ENCODE peak calls at places on chromosomes 16 and 17, in ten cellular contexts. One of them, this sample, is unnamed.
A peak's percentile ranks its signal among the peaks of the same experiment; 100 is the strongest.

GRCh38 chr16:1749152-1750117 is 21.9 kb downstream of the NME3 start:
- DNase-seq in esophagus squamous epithelium: no peak
- DNase-seq in testis: no peak
- DNase-seq in neural progenitor cell: no peak
- DNase-seq in H9: no peak
- DNase-seq in lower leg skin: no peak
- DNase-seq in lung: no peak
- DNase-seq in epithelial cell of proximal tubule: no peak
- DNase-seq in IMR-90: peak; percentile 25
- DNase-seq in CD4-positive, alpha-beta T cell: no peak
- DNase-seq in this sample: no peak

GRCh38 chr17:58691701-58692238 is at the start of gene TEX14:
- DNase-seq in testis: peak; percentile 72
- DNase-seq in epithelial cell of proximal tubule: no peak
- DNase-seq in IMR-90: no peak
- DNase-seq in neural progenitor cell: no peak
- DNase-seq in CD4-positive, alpha-beta T cell: no peak
- DNase-seq in lower leg skin: no peak
- DNase-seq in lung: no peak
- DNase-seq in esophagus squamous epithelium: no peak
- DNase-seq in H9: peak; percentile 34
- DNase-seq in this sample: no peak

GRCh38 chr16:17222756-17223411 is 247.9 kb downstream of the XYLT1 start:
- DNase-seq in esophagus squamous epithelium: no peak
- DNase-seq in lower leg skin: no peak
- DNase-seq in lung: no peak
- DNase-seq in H9: no peak
- DNase-seq in epithelial cell of proximal tubule: no peak
- DNase-seq in IMR-90: no peak
- DNase-seq in neural progenitor cell: no peak
- DNase-seq in CD4-positive, alpha-beta T cell: no peak
- DNase-seq in testis: peak; percentile 17
- DNase-seq in this sample: no peak

GRCh38 chr16:15777533-15778203 is 79.2 kb downstream of the MYH11 start:
- DNase-seq in IMR-90: peak; percentile 61
- DNase-seq in epithelial cell of proximal tubule: no peak
- DNase-seq in CD4-positive, alpha-beta T cell: no peak
- DNase-seq in neural progenitor cell: peak; percentile 75
- DNase-seq in lung: no peak
- DNase-seq in testis: peak; percentile 58
- DNase-seq in H9: peak; percentile 73
- DNase-seq in esophagus squamous epithelium: no peak
- DNase-seq in lower leg skin: no peak
- DNase-seq in this sample: peak; percentile 47

GRCh38 chr16:73304008-73304814 is 256.3 kb upstream of the ZFHX3 start:
- DNase-seq in neural progenitor cell: no peak
- DNase-seq in H9: no peak
- DNase-seq in IMR-90: no peak
- DNase-seq in testis: no peak
- DNase-seq in epithelial cell of proximal tubule: no peak
- DNase-seq in CD4-positive, alpha-beta T cell: no peak
- DNase-seq in lung: no peak
- DNase-seq in esophagus squamous epithelium: no peak
- DNase-seq in lower leg skin: peak; percentile 37
- DNase-seq in this sample: no peak

GRCh38 chr16:47182318-47182717 is 38.6 kb upstream of the NETO2 start:
- DNase-seq in IMR-90: no peak
- DNase-seq in CD4-positive, alpha-beta T cell: no peak
- DNase-seq in testis: no peak
- DNase-seq in H9: no peak
- DNase-seq in lung: no peak
- DNase-seq in lower leg skin: no peak
- DNase-seq in esophagus squamous epithelium: no peak
- DNase-seq in epithelial cell of proximal tubule: no peak
- DNase-seq in neural progenitor cell: no peak
- DNase-seq in this sample: no peak

GRCh38 chr16:89545831-89546574 is 14.5 kb upstream of the RPL13 start:
- DNase-seq in CD4-positive, alpha-beta T cell: no peak
- DNase-seq in neural progenitor cell: no peak
- DNase-seq in lower leg skin: no peak
- DNase-seq in H9: no peak
- DNase-seq in lung: peak; percentile 76
- DNase-seq in testis: no peak
- DNase-seq in esophagus squamous epithelium: no peak
- DNase-seq in epithelial cell of proximal tubule: no peak
- DNase-seq in IMR-90: no peak
- DNase-seq in this sample: no peak

GRCh38 chr17:40019140-40019991 is 4.1 kb downstream of the CSF3 start:
- DNase-seq in epithelial cell of proximal tubule: no peak
- DNase-seq in H9: no peak
- DNase-seq in esophagus squamous epithelium: no peak
- DNase-seq in CD4-positive, alpha-beta T cell: no peak
- DNase-seq in lung: no peak
- DNase-seq in IMR-90: peak; percentile 86
- DNase-seq in testis: peak; percentile 40
- DNase-seq in neural progenitor cell: no peak
- DNase-seq in lower leg skin: no peak
- DNase-seq in this sample: no peak

GRCh38 chr17:58381124-58381838 is 29.3 kb upstream of the SUPT4H1 start:
- DNase-seq in testis: no peak
- DNase-seq in esophagus squamous epithelium: no peak
- DNase-seq in epithelial cell of proximal tubule: no peak
- DNase-seq in lower leg skin: no peak
- DNase-seq in IMR-90: no peak
- DNase-seq in H9: no peak
- DNase-seq in neural progenitor cell: no peak
- DNase-seq in lung: no peak
- DNase-seq in CD4-positive, alpha-beta T cell: no peak
- DNase-seq in this sample: no peak

GRCh38 chr17:82018152-82019041 is 4.3 kb downstream of the CENPX start:
- DNase-seq in H9: no peak
- DNase-seq in epithelial cell of proximal tubule: no peak
- DNase-seq in lung: no peak
- DNase-seq in testis: no peak
- DNase-seq in esophagus squamous epithelium: no peak
- DNase-seq in lower leg skin: no peak
- DNase-seq in IMR-90: no peak
- DNase-seq in CD4-positive, alpha-beta T cell: no peak
- DNase-seq in neural progenitor cell: no peak
- DNase-seq in this sample: no peak

GRCh38 chr16:61148930-61149329 is 887.3 kb downstream of the CDH8 start:
- DNase-seq in esophagus squamous epithelium: no peak
- DNase-seq in IMR-90: no peak
- DNase-seq in neural progenitor cell: no peak
- DNase-seq in lung: no peak
- DNase-seq in CD4-positive, alpha-beta T cell: no peak
- DNase-seq in epithelial cell of proximal tubule: no peak
- DNase-seq in lower leg skin: no peak
- DNase-seq in testis: no peak
- DNase-seq in H9: no peak
- DNase-seq in this sample: no peak

GRCh38 chr16:19432429-19432828 is 14.7 kb downstream of the TMC5 start:
- DNase-seq in neural progenitor cell: no peak
- DNase-seq in esophagus squamous epithelium: no peak
- DNase-seq in CD4-positive, alpha-beta T cell: no peak
- DNase-seq in IMR-90: no peak
- DNase-seq in lower leg skin: no peak
- DNase-seq in epithelial cell of proximal tubule: peak; percentile 7
- DNase-seq in H9: no peak
- DNase-seq in testis: no peak
- DNase-seq in lung: peak; percentile 35
- DNase-seq in this sample: peak; percentile 3

GRCh38 chr16:29876578-29877249 is 13.7 kb upstream of the CDIPT start:
- DNase-seq in IMR-90: no peak
- DNase-seq in lung: no peak
- DNase-seq in epithelial cell of proximal tubule: no peak
- DNase-seq in testis: no peak
- DNase-seq in H9: no peak
- DNase-seq in CD4-positive, alpha-beta T cell: peak; percentile 12
- DNase-seq in lower leg skin: no peak
- DNase-seq in esophagus squamous epithelium: no peak
- DNase-seq in neural progenitor cell: peak; percentile 56
- DNase-seq in this sample: no peak

GRCh38 chr16:11253009-11253994 is 2.7 kb downstream of the SOCS1 start:
- DNase-seq in lung: no peak
- DNase-seq in neural progenitor cell: no peak
- DNase-seq in esophagus squamous epithelium: no peak
- DNase-seq in H9: no peak
- DNase-seq in IMR-90: peak; percentile 84
- DNase-seq in lower leg skin: no peak
- DNase-seq in testis: no peak
- DNase-seq in CD4-positive, alpha-beta T cell: no peak
- DNase-seq in epithelial cell of proximal tubule: no peak
- DNase-seq in this sample: no peak

GRCh38 chr16:72963921-72964320 is 84.0 kb downstream of the ZFHX3 start:
- DNase-seq in neural progenitor cell: peak; percentile 46
- DNase-seq in esophagus squamous epithelium: no peak
- DNase-seq in lung: no peak
- DNase-seq in CD4-positive, alpha-beta T cell: no peak
- DNase-seq in epithelial cell of proximal tubule: no peak
- DNase-seq in lower leg skin: no peak
- DNase-seq in testis: no peak
- DNase-seq in IMR-90: peak; percentile 78
- DNase-seq in H9: no peak
- DNase-seq in this sample: no peak

GRCh38 chr16:23016372-23016771 is 132.9 kb downstream of the USP31 start:
- DNase-seq in epithelial cell of proximal tubule: no peak
- DNase-seq in IMR-90: no peak
- DNase-seq in lung: no peak
- DNase-seq in lower leg skin: no peak
- DNase-seq in neural progenitor cell: no peak
- DNase-seq in esophagus squamous epithelium: no peak
- DNase-seq in testis: no peak
- DNase-seq in CD4-positive, alpha-beta T cell: no peak
- DNase-seq in H9: no peak
- DNase-seq in this sample: no peak

GRCh38 chr17:80948961-80949450 is 42.6 kb upstream of the CHMP6 start:
- DNase-seq in CD4-positive, alpha-beta T cell: no peak
- DNase-seq in IMR-90: no peak
- DNase-seq in epithelial cell of proximal tubule: no peak
- DNase-seq in lower leg skin: no peak
- DNase-seq in lung: no peak
- DNase-seq in H9: no peak
- DNase-seq in testis: no peak
- DNase-seq in esophagus squamous epithelium: no peak
- DNase-seq in neural progenitor cell: no peak
- DNase-seq in this sample: no peak
- TF ChIP-seq CTCF in CD4-positive, alpha-beta T cell: no peak
- TF ChIP-seq CTCF in IMR-90: peak; percentile 14
- TF ChIP-seq CTCF in epithelial cell of proximal tubule: no peak
- TF ChIP-seq CTCF in lower leg skin: no peak
- TF ChIP-seq CTCF in lung: no peak
- TF ChIP-seq CTCF in H9: no peak
- TF ChIP-seq CTCF in testis: no peak
- TF ChIP-seq CTCF in esophagus squamous epithelium: no peak
- TF ChIP-seq CTCF in neural progenitor cell: peak; percentile 7
- TF ChIP-seq CTCF in this sample: no peak

DNA sequence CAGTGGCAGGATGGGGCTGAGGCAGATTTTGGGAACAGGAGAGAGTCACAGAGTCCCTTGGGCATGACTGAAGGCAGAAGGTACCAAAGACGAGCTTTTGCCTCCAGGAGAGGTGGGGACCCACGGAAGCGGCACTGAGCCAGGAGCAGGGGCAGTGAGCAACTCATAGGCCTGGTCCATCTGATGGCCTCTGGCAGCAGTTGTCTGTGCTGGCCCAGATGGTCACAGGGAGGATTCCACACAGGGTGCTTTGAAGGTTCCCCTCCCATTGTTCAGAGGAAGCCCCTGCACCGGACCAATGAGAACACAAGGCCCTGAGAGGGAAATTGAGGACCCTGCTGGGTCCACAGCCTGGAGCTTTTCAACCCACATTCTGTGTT is 360.3 kb upstream of the TNRC6C start:
- DNase-seq in neural progenitor cell: no peak
- DNase-seq in IMR-90: no peak
- DNase-seq in lung: no peak
- DNase-seq in testis: no peak
- DNase-seq in CD4-positive, alpha-beta T cell: no peak
- DNase-seq in H9: no peak
- DNase-seq in esophagus squamous epithelium: no peak
- DNase-seq in epithelial cell of proximal tubule: no peak
- DNase-seq in lower leg skin: peak; percentile 64
- DNase-seq in this sample: no peak
- TF ChIP-seq CTCF in neural progenitor cell: no peak
- TF ChIP-seq CTCF in IMR-90: no peak
- TF ChIP-seq CTCF in lung: no peak
- TF ChIP-seq CTCF in testis: no peak
- TF ChIP-seq CTCF in CD4-positive, alpha-beta T cell: no peak
- TF ChIP-seq CTCF in H9: no peak
- TF ChIP-seq CTCF in esophagus squamous epithelium: no peak
- TF ChIP-seq CTCF in epithelial cell of proximal tubule: no peak
- TF ChIP-seq CTCF in lower leg skin: no peak
- TF ChIP-seq CTCF in this sample: no peak

DNA sequence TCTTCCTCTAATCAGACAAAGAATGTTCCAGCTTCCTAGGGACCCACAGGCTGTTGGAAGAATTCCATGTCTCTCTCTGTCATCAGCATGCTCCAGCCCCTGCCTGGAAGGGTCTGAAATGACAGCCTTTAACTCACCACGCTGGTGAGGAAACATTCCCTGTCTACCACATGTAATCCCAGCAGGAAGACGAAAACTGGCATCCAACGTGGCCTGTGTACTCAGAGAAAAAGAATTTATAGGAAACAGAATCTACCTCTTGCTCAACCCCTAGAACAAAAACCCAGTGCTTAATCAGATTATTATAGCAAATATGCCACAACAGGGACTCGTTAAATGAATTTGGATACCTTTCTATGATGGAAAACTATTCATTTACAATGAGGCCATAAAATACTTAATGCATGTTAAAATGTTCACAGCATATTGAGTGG is 147.3 kb upstream of the FOXF1 start:
- DNase-seq in epithelial cell of proximal tubule: no peak
- DNase-seq in testis: no peak
- DNase-seq in lower leg skin: no peak
- DNase-seq in H9: no peak
- DNase-seq in lung: no peak
- DNase-seq in IMR-90: peak; percentile 98
- DNase-seq in esophagus squamous epithelium: no peak
- DNase-seq in neural progenitor cell: no peak
- DNase-seq in CD4-positive, alpha-beta T cell: no peak
- DNase-seq in this sample: no peak
- TF ChIP-seq CTCF in epithelial cell of proximal tubule: no peak
- TF ChIP-seq CTCF in testis: no peak
- TF ChIP-seq CTCF in lower leg skin: no peak
- TF ChIP-seq CTCF in H9: no peak
- TF ChIP-seq CTCF in lung: no peak
- TF ChIP-seq CTCF in IMR-90: peak; percentile 11
- TF ChIP-seq CTCF in esophagus squamous epithelium: no peak
- TF ChIP-seq CTCF in neural progenitor cell: no peak
- TF ChIP-seq CTCF in CD4-positive, alpha-beta T cell: no peak
- TF ChIP-seq CTCF in this sample: no peak

DNA sequence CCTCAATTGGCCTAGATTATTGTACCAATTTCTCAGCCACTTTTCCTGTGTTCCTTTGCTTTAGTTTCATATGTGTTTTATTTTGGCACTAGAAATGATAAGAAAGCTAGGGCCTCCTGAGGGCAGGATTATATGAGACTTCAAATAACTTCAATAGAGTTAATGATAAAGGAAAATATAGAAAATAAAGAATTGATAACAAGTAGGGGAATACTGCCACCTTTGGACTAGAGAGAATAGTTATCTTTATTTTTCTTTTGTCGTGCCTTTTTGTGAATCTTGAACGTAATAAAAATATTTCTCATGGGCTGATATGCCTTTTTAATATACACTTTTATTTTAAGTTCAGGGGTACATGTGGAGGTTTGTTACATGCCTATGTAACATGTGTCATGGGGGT is 29.3 kb upstream of the RBL2 start:
- DNase-seq in IMR-90: no peak
- DNase-seq in lung: no peak
- DNase-seq in testis: no peak
- DNase-seq in CD4-positive, alpha-beta T cell: no peak
- DNase-seq in neural progenitor cell: no peak
- DNase-seq in epithelial cell of proximal tubule: no peak
- DNase-seq in H9: no peak
- DNase-seq in esophagus squamous epithelium: no peak
- DNase-seq in lower leg skin: no peak
- DNase-seq in this sample: no peak
- TF ChIP-seq CTCF in IMR-90: peak; percentile 32
- TF ChIP-seq CTCF in lung: no peak
- TF ChIP-seq CTCF in testis: no peak
- TF ChIP-seq CTCF in CD4-positive, alpha-beta T cell: no peak
- TF ChIP-seq CTCF in neural progenitor cell: peak; percentile 7
- TF ChIP-seq CTCF in epithelial cell of proximal tubule: no peak
- TF ChIP-seq CTCF in H9: peak; percentile 33
- TF ChIP-seq CTCF in esophagus squamous epithelium: no peak
- TF ChIP-seq CTCF in lower leg skin: no peak
- TF ChIP-seq CTCF in this sample: no peak